ENCODE peak calls at places on chromosome 7, in seven cellular contexts. Z is gastrocnemius medialis, S is lower lobe of right lung, F is A549, N is Panc1, Q is ovary, G is IMR-90. T is an unnamed sample. For H3K4me1, the result is how much of the 10 kb centered on the place peaks cover.

GRCh38 chr7:50560865-50561351 is 4.3 kb downstream of the DDC start:
- DNase-seq in S (no peak), G (no peak), Z (no peak), F (no peak), N (no peak), Q (peak), T (no peak)

GRCh38 chr7:99579956-99580777 is 17.9 kb upstream of the TMEM225B start:
- DNase-seq in Z (no peak), G (peak), Q (peak), S (no peak), N (no peak), F (no peak), T (no peak)

GRCh38 chr7:77335581-77335980 is 80.6 kb downstream of the GSAP start:
- DNase-seq in Z (no peak), Q (no peak), N (no peak), S (no peak), F (no peak), G (no peak), T (no peak)

GRCh38 chr7:100126239-100126930 is 382 bp upstream of the MBLAC1 start:
- DNase-seq in F (no peak), S (no peak), G (no peak), Q (no peak), N (no peak), Z (no peak), T (no peak)

GRCh38 chr7:136061433-136061832 is 84.3 kb upstream of the MTPN start:
- DNase-seq in S (no peak), Q (no peak), N (no peak), Z (no peak), G (no peak), F (no peak), T (no peak)

GRCh38 chr7:104971290-104972071 is 42.5 kb upstream of the KMT2E start:
- DNase-seq in Z (no peak), G (peak), S (no peak), Q (no peak), N (no peak), F (no peak), T (peak)

GRCh38 chr7:94510582-94511456 is 1.2 kb downstream of the CASD1 start:
- DNase-seq in G (peak), Z (peak), S (peak), Q (peak), F (peak), N (no peak), T (no peak)

GRCh38 chr7:29548823-29549222 is 14.8 kb upstream of the PRR15 start:
- DNase-seq in Q (no peak), S (no peak), N (no peak), Z (no peak), F (no peak), G (no peak), T (no peak)

GRCh38 chr7:64630496-64630895 is 35.4 kb upstream of the ZNF107 start:
- DNase-seq in F (no peak), G (peak), N (no peak), S (no peak), Q (no peak), Z (no peak), T (peak)

GRCh38 chr7:47078241-47078640 is 503.7 kb downstream of the TNS3 start:
- DNase-seq in S (no peak), F (no peak), N (no peak), Q (no peak), Z (no peak), G (peak), T (no peak)

GRCh38 chr7:77570330-77571011 is 33.4 kb downstream of the PTPN12 start:
- DNase-seq in N (no peak), Z (no peak), Q (no peak), G (peak), F (no peak), S (no peak), T (peak)

GRCh38 chr7:127665922-127666321 is 13.9 kb downstream of the SND1 start:
- DNase-seq in G (no peak), S (no peak), Z (no peak), N (no peak), Q (no peak), F (no peak), T (no peak)

GRCh38 chr7:151490706-151491105 is 29.0 kb downstream of the RHEB start:
- DNase-seq in F (no peak), Z (no peak), S (no peak), N (no peak), Q (no peak), G (no peak), T (no peak)

GRCh38 chr7:141218941-141219340 is 145.1 kb downstream of the TMEM178B start:
- DNase-seq in Z (no peak), Q (no peak), N (no peak), G (no peak), S (no peak), F (no peak), T (no peak)

GRCh38 chr7:48964074-48964473 is 39.7 kb downstream of the CDC14C start:
- DNase-seq in G (no peak), N (no peak), S (no peak), F (no peak), Z (no peak), Q (no peak), T (no peak)

GRCh38 chr7:150856303-150857275 is 4.3 kb downstream of the AOC1 start:
- DNase-seq in G (no peak), N (no peak), F (no peak), Z (no peak), S (no peak), Q (no peak), T (no peak)

GRCh38 chr7:98840604-98841508 is 29.0 kb downstream of the TMEM130 start:
- DNase-seq in S (no peak), Q (no peak), N (no peak), Z (no peak), F (no peak), G (peak), T (no peak)

GRCh38 chr7:96899108-96899507 is 106.2 kb upstream of the DLX6 start:
- DNase-seq in Z (no peak), N (no peak), S (no peak), Q (no peak), G (no peak), F (no peak), T (no peak)

GRCh38 chr7:68688416-68689086 is 909.7 kb upstream of the AUTS2 start:
- DNase-seq in Z (no peak), G (no peak), N (no peak), F (no peak), Q (no peak), S (no peak), T (no peak)

GRCh38 chr7:153006452-153006851 is 246.9 kb downstream of the ACTR3B start:
- DNase-seq in G (no peak), F (no peak), S (no peak), Z (no peak), Q (no peak), N (no peak), T (no peak)

GRCh38 chr7:29480934-29481625 is 82.6 kb upstream of the PRR15 start:
- DNase-seq in N (no peak), S (no peak), Q (no peak), F (no peak), Z (no peak), G (no peak), T (no peak)

GRCh38 chr7:44962483-44963251 is 16.1 kb downstream of the MYO1G start:
- DNase-seq in S (no peak), N (no peak), Q (peak), Z (no peak), F (no peak), G (no peak), T (peak)

GRCh38 chr7:134809611-134810010 is 30.2 kb downstream of the CALD1 start:
- DNase-seq in F (no peak), G (no peak), Q (no peak), Z (no peak), S (no peak), N (no peak), T (no peak)

GRCh38 chr7:40876604-40877003 is 741.8 kb downstream of the SUGCT start:
- DNase-seq in G (no peak), Q (no peak), S (no peak), F (no peak), N (no peak), Z (no peak), T (no peak)

GRCh38 chr7:78702770-78703169 is 750.7 kb downstream of the MAGI2 start:
- DNase-seq in G (peak), S (no peak), N (peak), F (no peak), Z (no peak), Q (no peak), T (peak)

GRCh38 chr7:116810267-116811116 is 51.9 kb upstream of the CAPZA2 start:
- DNase-seq in Q (no peak), Z (no peak), F (no peak), S (no peak), G (no peak), N (no peak), T (peak)

GRCh38 chr7:152108359-152108758 is 82.9 kb downstream of the GALNT11 start:
- DNase-seq in Z (no peak), S (no peak), N (no peak), F (no peak), Q (no peak), G (no peak), T (no peak)

GRCh38 chr7:42020067-42020466 is 216.9 kb downstream of the GLI3 start:
- DNase-seq in G (no peak), Z (no peak), F (no peak), S (no peak), Q (no peak), N (no peak), T (no peak)

GRCh38 chr7:42014625-42015412 is 222.2 kb downstream of the GLI3 start:
- DNase-seq in Z (no peak), G (peak), F (peak), Q (no peak), N (no peak), S (no peak), T (no peak)

GRCh38 chr7:42016517-42016916 is 220.5 kb downstream of the GLI3 start:
- DNase-seq in N (no peak), F (no peak), Z (no peak), G (no peak), S (no peak), Q (no peak), T (no peak)

GRCh38 chr7:42015413-42015698 is 221.7 kb downstream of the GLI3 start:
- DNase-seq in F (no peak), Z (no peak), Q (no peak), N (no peak), S (no peak), G (no peak), T (no peak)

DNA sequence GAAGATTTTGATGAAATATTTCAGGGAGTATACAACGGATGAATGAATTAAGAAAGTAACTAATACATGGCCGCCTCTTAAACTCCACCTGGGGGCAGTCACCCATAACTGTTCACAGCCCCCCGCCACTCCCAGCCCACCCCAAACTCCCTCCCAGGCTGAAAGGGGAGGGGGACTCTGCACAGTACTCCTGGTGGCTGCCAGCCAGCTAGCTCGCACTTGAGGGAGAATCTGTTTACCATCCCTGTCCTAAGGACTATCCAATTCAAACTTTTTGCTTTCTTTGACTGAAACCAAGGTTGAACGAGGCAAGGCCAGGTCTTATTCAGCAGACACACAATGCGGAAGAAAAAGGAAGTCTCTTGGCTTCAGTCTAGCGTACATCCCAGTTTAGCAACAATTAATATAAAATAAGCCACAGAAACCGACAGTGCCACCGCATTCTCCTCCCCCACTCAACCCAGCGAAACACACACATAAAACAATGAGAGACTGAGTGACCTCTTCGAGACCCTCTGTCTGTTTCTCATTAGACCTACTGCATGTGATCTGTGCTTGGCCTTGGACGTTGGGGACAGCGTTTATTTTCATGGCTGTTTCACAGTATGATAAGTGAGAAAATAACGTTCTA is 219.5 kb downstream of the GLI3 start:
- DNase-seq in G (no peak), Z (no peak), F (no peak), N (no peak), Q (peak), S (no peak), T (no peak)
- TF ChIP-seq CTCF in G (no peak), Z (no peak), F (no peak), N (no peak), Q (no peak), S (no peak), T (no peak)

DNA sequence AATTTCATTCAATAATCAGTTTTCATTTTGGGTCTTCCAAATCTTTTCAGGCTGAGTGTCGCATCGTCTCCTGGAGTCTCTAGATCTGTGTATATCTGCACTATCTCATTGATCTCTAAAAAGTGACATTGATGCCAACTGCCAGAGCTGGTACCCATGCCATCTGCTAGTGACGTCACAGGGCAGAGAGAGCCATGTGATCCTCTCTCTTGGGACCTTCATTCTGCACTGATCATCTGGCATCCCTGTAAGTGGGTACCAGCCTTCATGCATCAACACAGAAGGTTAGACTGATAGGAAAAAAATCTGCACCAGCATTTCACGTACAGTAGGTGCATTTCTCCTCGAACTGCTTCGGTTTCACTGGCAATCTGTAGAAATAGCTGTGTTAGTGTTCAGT is at the start of gene NEUROD6:
- DNase-seq in Q (no peak), S (no peak), G (no peak), N (no peak), F (no peak), Z (no peak), T (no peak)
- H3K4me1 ChIP-seq in Q (under half), S (under half), G (under half), N (under half), F (under half), Z (under half), T (under half)

GRCh38 chr7:158050441-158051371 is 536.9 kb downstream of the PTPRN2 start:
- DNase-seq in G (no peak), F (no peak), S (peak), N (no peak), Q (peak), Z (no peak), T (no peak)
- H3K27ac ChIP-seq in G (no peak), F (no peak), S (no peak), N (no peak), Q (no peak), Z (no peak), T (no peak)

DNA sequence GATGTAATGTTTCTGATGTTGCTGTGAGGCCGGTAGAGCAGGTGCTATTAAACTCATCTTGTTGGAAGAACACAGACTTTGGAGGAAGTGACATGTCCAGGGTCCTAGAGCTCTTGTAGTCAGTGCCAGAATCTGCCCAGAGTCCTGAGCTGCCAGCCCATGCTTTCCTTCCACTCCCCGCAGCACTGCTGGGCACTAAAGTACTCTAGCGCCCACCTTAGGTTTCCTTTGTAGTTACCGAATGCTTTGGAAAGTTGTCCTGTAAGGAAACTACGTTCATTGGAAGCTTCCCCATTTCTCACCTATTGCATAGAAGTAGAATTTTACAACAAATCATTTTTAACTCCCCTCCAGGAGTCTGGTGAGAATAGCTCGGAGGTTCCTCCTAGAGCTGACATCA is 11.0 kb downstream of the ZNF862 start:
- DNase-seq in S (no peak), Z (no peak), F (no peak), N (no peak), G (no peak), Q (no peak), T (no peak)
- TF ChIP-seq CTCF in S (no peak), Z (no peak), F (no peak), N (no peak), G (no peak), Q (no peak), T (no peak)

GRCh38 chr7:1918063-1918645 is 248.1 kb downstream of the ELFN1 start:
- DNase-seq in N (no peak), F (no peak), S (peak), Z (no peak), Q (no peak), G (no peak), T (no peak)

GRCh38 chr7:1920266-1920681 is 250.2 kb downstream of the ELFN1 start:
- DNase-seq in N (no peak), S (peak), Z (no peak), F (no peak), G (no peak), Q (no peak), T (no peak)

GRCh38 chr7:1920886-1921285 is 250.8 kb downstream of the ELFN1 start:
- DNase-seq in N (no peak), S (peak), G (no peak), Q (no peak), F (no peak), Z (no peak), T (no peak)

GRCh38 chr7:1918881-1919525 is 248.9 kb downstream of the ELFN1 start:
- DNase-seq in S (peak), Z (no peak), F (no peak), N (no peak), G (no peak), Q (no peak), T (no peak)

DNA sequence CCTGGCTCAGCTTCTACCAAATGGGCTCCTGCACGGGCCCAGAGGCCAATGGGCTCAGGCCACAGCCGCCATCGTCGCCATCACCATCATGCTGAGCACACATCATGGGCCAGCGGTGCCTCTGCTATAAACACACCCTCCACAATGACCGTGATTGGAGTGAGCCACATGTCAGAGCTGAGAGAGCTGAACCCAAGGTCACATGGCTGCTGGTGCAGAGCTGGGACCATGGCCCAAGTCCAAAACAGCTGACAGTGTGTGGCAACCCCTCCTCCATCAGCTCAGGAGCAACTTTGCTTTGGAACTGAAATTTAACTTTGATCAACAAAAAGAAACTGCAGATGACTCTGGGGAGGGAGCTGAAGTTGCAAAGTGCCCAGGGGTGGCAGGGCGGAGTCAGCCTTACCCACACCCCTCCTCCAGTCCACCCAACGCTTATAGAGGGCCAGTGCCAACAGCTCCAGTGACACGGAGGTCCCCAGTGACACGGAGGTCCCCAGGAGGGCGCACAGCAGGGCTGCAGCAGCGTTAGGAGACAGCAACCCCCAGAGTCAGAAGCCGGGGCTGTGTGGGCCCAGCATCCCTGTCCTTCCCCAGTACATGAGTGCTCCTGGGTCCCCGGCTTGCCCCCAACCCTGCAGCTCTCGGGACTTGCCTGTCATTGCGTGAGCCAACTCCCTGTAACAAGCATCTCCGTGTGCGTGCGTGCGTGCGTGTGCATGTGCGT is 249.6 kb downstream of the ELFN1 start:
- DNase-seq in S (peak), N (no peak), Q (no peak), G (peak), Z (peak), F (no peak), T (no peak)
- H3K4me1 ChIP-seq in S (under half), N (under half), Q (under half), G (under half), Z (under half), F (under half), T (under half)

DNA sequence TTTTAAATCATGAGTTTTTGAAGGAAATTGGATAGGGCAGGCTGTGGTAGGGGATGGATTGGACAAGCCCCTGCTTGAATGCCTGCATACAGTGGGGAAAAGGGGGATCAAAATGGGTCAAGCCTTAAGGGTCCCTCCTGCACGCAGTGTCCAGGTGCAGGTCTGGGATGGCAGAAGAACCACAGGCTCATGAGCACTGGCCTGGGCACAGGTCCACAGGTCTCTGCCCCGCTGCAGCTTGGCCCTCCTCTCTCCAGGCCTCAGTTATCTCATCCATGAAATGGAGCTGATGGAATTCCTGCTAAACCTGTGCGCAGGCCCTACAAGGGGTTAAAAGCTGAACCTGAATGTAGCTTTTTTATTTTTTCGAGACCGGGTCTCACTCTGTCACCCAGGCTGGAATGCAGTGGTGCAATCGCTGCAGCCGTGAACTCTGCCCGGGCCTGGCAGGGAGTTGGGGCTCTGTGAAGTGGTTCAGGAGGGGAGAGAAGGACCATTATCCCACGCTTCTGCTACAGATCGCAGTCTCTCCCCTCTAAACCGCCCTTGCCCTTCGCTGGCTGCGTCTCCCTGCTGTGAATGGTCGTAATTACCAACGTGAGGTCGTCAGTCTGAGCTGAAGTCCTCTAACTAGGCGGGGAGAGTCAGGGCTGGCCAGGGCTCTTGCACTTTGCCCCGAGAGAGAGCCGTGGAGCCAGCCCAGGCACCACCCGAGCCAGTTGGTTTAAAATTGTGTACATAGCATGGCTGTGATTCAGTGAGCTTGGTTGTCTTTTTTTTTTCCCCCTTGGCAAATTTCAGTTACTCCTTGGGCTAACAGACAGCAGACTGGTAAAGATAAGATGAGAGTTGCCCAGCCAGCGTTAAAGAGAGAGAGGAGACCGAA is 77.5 kb upstream of the GTF2I start:
- DNase-seq in Q (peak), S (peak), F (peak), Z (no peak), N (no peak), G (peak), T (peak)
- H3K27ac ChIP-seq in Q (no peak), S (peak), F (peak), Z (peak), N (peak), G (peak), T (no peak)

GRCh38 chr7:121102619-121103018 is 114.1 kb downstream of the CPED1 start:
- DNase-seq in S (no peak), N (no peak), F (no peak), G (no peak), Z (no peak), Q (no peak), T (peak)
- TF ChIP-seq CTCF in S (no peak), N (no peak), F (no peak), G (no peak), Z (no peak), Q (no peak), T (no peak)

T was measured in foreskin keratinocyte.